ENCODE peak calls at places on chromosome 12, in ten cellular contexts. O, T, J, U, B, Y, R, F, Q and L are unnamed samples.

GRCh38 chr12:106897082-106897481 is 58.6 kb upstream of the TMEM263 start:
- ATAC-seq in U (no peak), Q (no peak), B (peak; percentile 38), O (no peak), R (peak; percentile 73), Y (peak; percentile 52), F (no peak), T (no peak), J (no peak), L (no peak)

GRCh38 chr12:53710098-53710497 is 17.2 kb downstream of the CALCOCO1 start:
- ATAC-seq in Q (no peak), B (no peak), O (no peak), T (no peak), J (no peak), R (no peak), Y (no peak), U (no peak), F (no peak), L (no peak)

GRCh38 chr12:31491819-31492598 is 98.9 kb downstream of the DENND5B start:
- ATAC-seq in T (no peak), J (peak; percentile 40), B (peak; percentile 85), U (no peak), Y (peak; percentile 65), Q (no peak), O (peak; percentile 54), R (no peak), F (peak; percentile 67), L (no peak)

GRCh38 chr12:182381-182883 is 31.5 kb downstream of the SLC6A12 start:
- ATAC-seq in F (peak; percentile 98), B (peak; percentile 80), U (no peak), Y (peak; percentile 83), R (no peak), O (peak; percentile 17), Q (no peak), J (no peak), T (no peak), L (no peak)

GRCh38 chr12:45353944-45354343 is 138.0 kb downstream of the ANO6 start:
- ATAC-seq in Y (no peak), T (no peak), U (no peak), R (no peak), J (no peak), Q (no peak), O (no peak), F (no peak), B (no peak), L (no peak)

GRCh38 chr12:16681196-16681595 is 75.2 kb upstream of the LMO3 start:
- ATAC-seq in Q (no peak), R (no peak), O (no peak), F (no peak), B (no peak), Y (no peak), U (no peak), T (no peak), J (no peak), L (no peak)

GRCh38 chr12:93550748-93551611 is 21.5 kb upstream of the SOCS2 start:
- ATAC-seq in Y (peak; percentile 42), B (peak; percentile 25), O (no peak), Q (no peak), R (no peak), U (no peak), F (no peak), T (peak; percentile 43), J (no peak), L (no peak)

GRCh38 chr12:68755536-68756243 is 9.7 kb downstream of the SLC35E3 start:
- ATAC-seq in B (no peak), O (no peak), J (no peak), Y (no peak), R (no peak), Q (no peak), T (no peak), U (no peak), F (no peak), L (no peak)

GRCh38 chr12:61348871-61349270 is 911.3 kb upstream of the USP15 start:
- ATAC-seq in B (no peak), J (no peak), U (no peak), F (no peak), T (no peak), R (no peak), Q (no peak), Y (no peak), O (no peak), L (no peak)

GRCh38 chr12:89180496-89180895 is 171.8 kb downstream of the DUSP6 start:
- ATAC-seq in B (no peak), U (no peak), T (no peak), Y (no peak), F (no peak), R (no peak), O (no peak), Q (no peak), J (no peak), L (no peak)

GRCh38 chr12:66154776-66155175 is 15.0 kb downstream of the TMBIM4 start:
- ATAC-seq in U (no peak), Y (no peak), Q (no peak), B (no peak), F (peak; percentile 68), T (no peak), O (peak; percentile 76), J (no peak), R (no peak), L (no peak)

GRCh38 chr12:57390174-57390573 is 40.7 kb downstream of the R3HDM2 start:
- ATAC-seq in O (no peak), Y (peak; percentile 15), F (no peak), B (no peak), Q (no peak), J (no peak), R (no peak), U (no peak), T (peak; percentile 33), L (no peak)

GRCh38 chr12:26857465-26858176 is 24.6 kb upstream of the ITPR2 start:
- ATAC-seq in B (no peak), O (peak; percentile 54), Q (no peak), F (no peak), Y (no peak), J (peak; percentile 86), R (no peak), T (peak; percentile 46), U (no peak), L (no peak)

GRCh38 chr12:60872850-60873713 is 1277.3 kb downstream of the SLC16A7 start:
- ATAC-seq in Q (no peak), T (peak; percentile 14), J (no peak), R (no peak), U (peak; percentile 51), Y (no peak), F (peak; percentile 89), O (no peak), B (peak; percentile 32), L (no peak)

GRCh38 chr12:120583478-120584030 is 2.4 kb upstream of the POP5 start:
- ATAC-seq in Y (peak; percentile 46), R (peak; percentile 19), O (peak; percentile 39), U (peak; percentile 68), J (no peak), F (peak; percentile 47), Q (peak; percentile 44), B (peak; percentile 39), T (peak; percentile 28), L (peak; percentile 34)

GRCh38 chr12:120586860-120587259 is 5.7 kb upstream of the POP5 start:
- ATAC-seq in Q (no peak), O (no peak), J (no peak), U (no peak), B (no peak), R (no peak), Y (no peak), T (no peak), F (no peak), L (no peak)

GRCh38 chr12:120581998-120582397 is 796 bp upstream of the POP5 start:
- ATAC-seq in Q (no peak), J (no peak), O (no peak), T (no peak), U (no peak), F (no peak), B (no peak), Y (no peak), R (no peak), L (no peak)

GRCh38 chr12:120586216-120586615 is 5.0 kb upstream of the POP5 start:
- ATAC-seq in Q (no peak), T (no peak), O (no peak), R (no peak), J (no peak), F (no peak), B (no peak), Y (no peak), U (no peak), L (no peak)

GRCh38 chr12:120584343-120585149 is 3.3 kb upstream of the POP5 start:
- ATAC-seq in Q (peak; percentile 52), U (no peak), J (peak; percentile 19), O (peak; percentile 37), F (peak; percentile 16), B (peak; percentile 52), T (peak; percentile 35), Y (peak; percentile 56), R (peak; percentile 28), L (peak; percentile 13)
- TF ChIP-seq CTCF in Q (peak; percentile 60), U (peak; percentile 45), J (peak; percentile 19), O (peak; percentile 55), F (peak; percentile 39), B (peak; percentile 16), T (peak; percentile 32), Y (peak; percentile 28), R (peak; percentile 32), L (peak; percentile 35)

DNA sequence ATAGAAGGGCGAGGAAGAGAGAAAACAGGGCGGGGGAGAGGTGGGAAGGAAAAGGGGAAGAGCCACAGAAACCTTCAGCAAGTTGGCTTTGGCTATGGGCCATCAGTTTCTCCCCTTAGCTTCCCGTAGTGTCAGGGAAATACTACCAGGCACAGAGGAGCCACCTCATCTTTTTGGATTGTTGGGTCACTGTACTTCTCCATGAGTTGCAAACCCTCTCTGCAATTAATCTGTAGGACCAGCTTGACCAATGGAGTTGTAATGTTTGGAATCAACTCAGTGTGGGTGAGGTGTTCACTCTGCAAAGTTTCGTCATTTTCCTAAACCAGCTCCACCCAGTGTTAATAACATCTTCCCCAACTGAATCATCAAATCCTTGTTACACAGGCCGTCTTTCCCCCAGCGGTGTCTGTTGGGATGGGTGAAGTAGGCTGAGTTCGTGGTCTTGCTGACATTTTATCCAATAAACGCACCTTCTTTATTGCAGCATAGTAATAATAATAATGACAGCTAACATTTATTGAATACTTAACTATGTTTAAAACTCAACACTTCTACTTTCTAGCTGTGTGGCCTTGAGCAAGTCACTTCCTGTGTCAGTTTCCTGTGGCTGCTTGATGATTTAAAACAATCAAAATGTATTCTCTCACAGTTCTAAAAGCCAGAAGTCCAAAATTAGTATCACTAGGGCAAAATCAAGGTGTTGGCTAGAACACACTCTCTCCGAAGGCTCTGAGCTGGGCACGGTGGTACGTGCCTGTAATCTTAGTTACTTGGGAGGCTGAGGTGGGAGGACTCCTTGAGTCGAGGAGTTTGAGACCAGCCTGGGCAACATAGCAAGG is 8.1 kb upstream of the GLTP start:
- ATAC-seq in R (peak; percentile 32), Q (peak; percentile 63), T (peak; percentile 37), O (peak; percentile 73), U (peak; percentile 56), B (peak; percentile 77), J (peak; percentile 30), F (peak; percentile 95), Y (peak; percentile 87), L (peak; percentile 92)
- TF ChIP-seq POLR2A in R (no peak), Q (no peak), T (no peak), O (no peak), U (no peak), B (no peak), J (no peak), F (no peak), Y (no peak), L (no peak)

GRCh38 chr12:52023182-52023975 is 16.6 kb downstream of the TAMALIN start:
- ATAC-seq in J (peak; percentile 64), T (peak; percentile 78), F (peak; percentile 77), B (peak; percentile 71), U (peak; percentile 77), Y (peak; percentile 79), O (peak; percentile 62), R (peak; percentile 56), Q (peak; percentile 72), L (peak; percentile 65)
- TF ChIP-seq CTCF in J (peak; percentile 97), T (peak; percentile 92), F (peak; percentile 96), B (peak; percentile 90), U (peak; percentile 98), Y (peak; percentile 93), O (peak; percentile 97), R (peak; percentile 99), Q (peak; percentile 97), L (peak; percentile 98)

GRCh38 chr12:1661553-1662335 is 29.1 kb upstream of the ADIPOR2 start:
- ATAC-seq in F (peak; percentile 92), Q (peak; percentile 96), B (peak; percentile 91), J (peak; percentile 86), U (peak; percentile 95), T (peak; percentile 91), O (peak; percentile 91), R (peak; percentile 91), Y (peak; percentile 91), L (peak; percentile 93)
- TF ChIP-seq POLR2A in F (no peak), Q (peak; percentile 80), B (peak; percentile 61), J (peak; percentile 69), U (peak; percentile 82), T (peak; percentile 84), O (peak; percentile 12), R (peak; percentile 64), Y (peak; percentile 68), L (peak; percentile 24)